ENCODE peak calls at places on chromosomes 5 and 9, in five cellular contexts. One of them, this sample, is unnamed.

GRCh38 chr9:111922324-111923013 is 25.9 kb downstream of the UGCG start:
- DNase-seq in mucosa of descending colon: no peak
- DNase-seq in colonic mucosa: no peak
- DNase-seq in HFF-Myc: no peak
- DNase-seq in uterus: no peak
- DNase-seq in this sample: no peak

GRCh38 chr5:122415481-122416120 is 103.6 kb downstream of the SNCAIP start:
- DNase-seq in mucosa of descending colon: peak; percentile 71
- DNase-seq in colonic mucosa: peak; percentile 57
- DNase-seq in HFF-Myc: peak; percentile 38
- DNase-seq in uterus: peak; percentile 70
- DNase-seq in this sample: peak; percentile 32

GRCh38 chr5:107674655-107675054 is 3.9 kb upstream of the EFNA5 start:
- DNase-seq in mucosa of descending colon: no peak
- DNase-seq in colonic mucosa: no peak
- DNase-seq in HFF-Myc: no peak
- DNase-seq in uterus: no peak
- DNase-seq in this sample: no peak

GRCh38 chr5:125196479-125197183 is 450.2 kb upstream of the ZNF608 start:
- DNase-seq in mucosa of descending colon: no peak
- DNase-seq in colonic mucosa: no peak
- DNase-seq in HFF-Myc: no peak
- DNase-seq in uterus: no peak
- DNase-seq in this sample: peak; percentile 88

GRCh38 chr9:87324613-87325194 is 173.0 kb upstream of the DAPK1 start:
- DNase-seq in mucosa of descending colon: no peak
- DNase-seq in colonic mucosa: no peak
- DNase-seq in HFF-Myc: peak; percentile 54
- DNase-seq in uterus: no peak
- DNase-seq in this sample: no peak

GRCh38 chr5:140037012-140037411 is 6.1 kb downstream of the NRG2 start:
- DNase-seq in mucosa of descending colon: no peak
- DNase-seq in colonic mucosa: no peak
- DNase-seq in HFF-Myc: no peak
- DNase-seq in uterus: no peak
- DNase-seq in this sample: no peak

GRCh38 chr9:109331353-109331752 is 10.5 kb upstream of the EPB41L4B start:
- DNase-seq in mucosa of descending colon: peak; percentile 88
- DNase-seq in colonic mucosa: peak; percentile 86
- DNase-seq in HFF-Myc: no peak
- DNase-seq in uterus: no peak
- DNase-seq in this sample: no peak

GRCh38 chr5:56116599-56117131 is 116.5 kb downstream of the ANKRD55 start:
- DNase-seq in mucosa of descending colon: no peak
- DNase-seq in colonic mucosa: no peak
- DNase-seq in HFF-Myc: no peak
- DNase-seq in uterus: no peak
- DNase-seq in this sample: no peak

GRCh38 chr9:137381501-137382443 is 41.2 kb downstream of the EXD3 start:
- DNase-seq in mucosa of descending colon: no peak
- DNase-seq in colonic mucosa: no peak
- DNase-seq in HFF-Myc: no peak
- DNase-seq in uterus: no peak
- DNase-seq in this sample: no peak

GRCh38 chr9:8734760-8735159 is 935.2 kb upstream of the DMAC1 start:
- DNase-seq in mucosa of descending colon: no peak
- DNase-seq in colonic mucosa: no peak
- DNase-seq in HFF-Myc: no peak
- DNase-seq in uterus: no peak
- DNase-seq in this sample: peak; percentile 86

GRCh38 chr9:129885018-129885669 is 49.9 kb downstream of the USP20 start:
- DNase-seq in mucosa of descending colon: peak; percentile 69
- DNase-seq in colonic mucosa: peak; percentile 68
- DNase-seq in HFF-Myc: no peak
- DNase-seq in uterus: peak; percentile 48
- DNase-seq in this sample: no peak

GRCh38 chr5:173869316-173869715 is 18.8 kb upstream of the CPEB4 start:
- DNase-seq in mucosa of descending colon: no peak
- DNase-seq in colonic mucosa: no peak
- DNase-seq in HFF-Myc: no peak
- DNase-seq in uterus: no peak
- DNase-seq in this sample: no peak

GRCh38 chr5:15746833-15747232 is 246.9 kb downstream of the FBXL7 start:
- DNase-seq in mucosa of descending colon: no peak
- DNase-seq in colonic mucosa: no peak
- DNase-seq in HFF-Myc: no peak
- DNase-seq in uterus: no peak
- DNase-seq in this sample: no peak

GRCh38 chr5:38870595-38870994 is 24.8 kb downstream of the OSMR start:
- DNase-seq in mucosa of descending colon: no peak
- DNase-seq in colonic mucosa: no peak
- DNase-seq in HFF-Myc: no peak
- DNase-seq in uterus: no peak
- DNase-seq in this sample: no peak

GRCh38 chr5:136192526-136193395 is at the start of gene SMIM32:
- DNase-seq in mucosa of descending colon: peak; percentile 71
- DNase-seq in colonic mucosa: peak; percentile 83
- DNase-seq in HFF-Myc: no peak
- DNase-seq in uterus: no peak
- DNase-seq in this sample: no peak

GRCh38 chr9:128836509-128837145 is 7.0 kb upstream of the SPOUT1 start:
- DNase-seq in mucosa of descending colon: no peak
- DNase-seq in colonic mucosa: no peak
- DNase-seq in HFF-Myc: no peak
- DNase-seq in uterus: no peak
- DNase-seq in this sample: no peak

GRCh38 chr9:105148328-105149006 is 96.0 kb upstream of the SLC44A1 start:
- DNase-seq in mucosa of descending colon: no peak
- DNase-seq in colonic mucosa: no peak
- DNase-seq in HFF-Myc: no peak
- DNase-seq in uterus: no peak
- DNase-seq in this sample: no peak

GRCh38 chr5:103114440-103114839 is 5.5 kb downstream of the GIN1 start:
- DNase-seq in mucosa of descending colon: no peak
- DNase-seq in colonic mucosa: no peak
- DNase-seq in HFF-Myc: no peak
- DNase-seq in uterus: no peak
- DNase-seq in this sample: no peak

GRCh38 chr5:118679123-118679940 is 309.0 kb downstream of the DTWD2 start:
- DNase-seq in mucosa of descending colon: no peak
- DNase-seq in colonic mucosa: no peak
- DNase-seq in HFF-Myc: no peak
- DNase-seq in uterus: no peak
- DNase-seq in this sample: no peak

GRCh38 chr5:66969963-66970362 is 226.6 kb downstream of the CD180 start:
- DNase-seq in mucosa of descending colon: no peak
- DNase-seq in colonic mucosa: no peak
- DNase-seq in HFF-Myc: no peak
- DNase-seq in uterus: no peak
- DNase-seq in this sample: no peak

GRCh38 chr9:134575103-134575816 is 66.3 kb upstream of the COL5A1 start:
- DNase-seq in mucosa of descending colon: no peak
- DNase-seq in colonic mucosa: peak; percentile 8
- DNase-seq in HFF-Myc: no peak
- DNase-seq in uterus: peak; percentile 6
- DNase-seq in this sample: no peak

GRCh38 chr9:136567651-136568287 is 21.9 kb upstream of the NOTCH1 start:
- DNase-seq in mucosa of descending colon: peak; percentile 50
- DNase-seq in colonic mucosa: no peak
- DNase-seq in HFF-Myc: peak; percentile 79
- DNase-seq in uterus: peak; percentile 84
- DNase-seq in this sample: peak; percentile 45

GRCh38 chr9:35754264-35754663 is at the start of gene MSMP:
- DNase-seq in mucosa of descending colon: no peak
- DNase-seq in colonic mucosa: no peak
- DNase-seq in HFF-Myc: no peak
- DNase-seq in uterus: no peak
- DNase-seq in this sample: no peak

GRCh38 chr9:36959681-36960574 is 74.1 kb downstream of the PAX5 start:
- DNase-seq in mucosa of descending colon: no peak
- DNase-seq in colonic mucosa: no peak
- DNase-seq in HFF-Myc: no peak
- DNase-seq in uterus: no peak
- DNase-seq in this sample: no peak

GRCh38 chr5:69234457-69235268 is at the start of gene CDK7:
- DNase-seq in mucosa of descending colon: peak; percentile 97
- DNase-seq in colonic mucosa: peak; percentile 96
- DNase-seq in HFF-Myc: peak; percentile 71
- DNase-seq in uterus: peak; percentile 90
- DNase-seq in this sample: peak; percentile 67

GRCh38 chr5:59109383-59109782 is 526.5 kb downstream of the RAB3C start:
- DNase-seq in mucosa of descending colon: no peak
- DNase-seq in colonic mucosa: no peak
- DNase-seq in HFF-Myc: no peak
- DNase-seq in uterus: no peak
- DNase-seq in this sample: no peak

GRCh38 chr5:173888473-173889135 is 455 bp downstream of the CPEB4 start:
- DNase-seq in mucosa of descending colon: peak; percentile 35
- DNase-seq in colonic mucosa: peak; percentile 37
- DNase-seq in HFF-Myc: no peak
- DNase-seq in uterus: no peak
- DNase-seq in this sample: no peak

GRCh38 chr5:55926476-55926875 is 68.3 kb downstream of the IL6ST start:
- DNase-seq in mucosa of descending colon: no peak
- DNase-seq in colonic mucosa: no peak
- DNase-seq in HFF-Myc: no peak
- DNase-seq in uterus: no peak
- DNase-seq in this sample: no peak

GRCh38 chr9:5112109-5112592 is 73.3 kb downstream of the INSL6 start:
- DNase-seq in mucosa of descending colon: no peak
- DNase-seq in colonic mucosa: no peak
- DNase-seq in HFF-Myc: no peak
- DNase-seq in uterus: no peak
- DNase-seq in this sample: no peak

GRCh38 chr9:132005896-132006295 is 73.8 kb downstream of the MED27 start:
- DNase-seq in mucosa of descending colon: no peak
- DNase-seq in colonic mucosa: no peak
- DNase-seq in HFF-Myc: no peak
- DNase-seq in uterus: no peak
- DNase-seq in this sample: no peak
- H3K4me3 ChIP-seq in mucosa of descending colon: no peak overlapping the region
- H3K4me3 ChIP-seq in colonic mucosa: no peak overlapping the region
- H3K4me3 ChIP-seq in HFF-Myc: no peak overlapping the region
- H3K4me3 ChIP-seq in uterus: no peak overlapping the region
- H3K4me3 ChIP-seq in this sample: no peak overlapping the region

DNA sequence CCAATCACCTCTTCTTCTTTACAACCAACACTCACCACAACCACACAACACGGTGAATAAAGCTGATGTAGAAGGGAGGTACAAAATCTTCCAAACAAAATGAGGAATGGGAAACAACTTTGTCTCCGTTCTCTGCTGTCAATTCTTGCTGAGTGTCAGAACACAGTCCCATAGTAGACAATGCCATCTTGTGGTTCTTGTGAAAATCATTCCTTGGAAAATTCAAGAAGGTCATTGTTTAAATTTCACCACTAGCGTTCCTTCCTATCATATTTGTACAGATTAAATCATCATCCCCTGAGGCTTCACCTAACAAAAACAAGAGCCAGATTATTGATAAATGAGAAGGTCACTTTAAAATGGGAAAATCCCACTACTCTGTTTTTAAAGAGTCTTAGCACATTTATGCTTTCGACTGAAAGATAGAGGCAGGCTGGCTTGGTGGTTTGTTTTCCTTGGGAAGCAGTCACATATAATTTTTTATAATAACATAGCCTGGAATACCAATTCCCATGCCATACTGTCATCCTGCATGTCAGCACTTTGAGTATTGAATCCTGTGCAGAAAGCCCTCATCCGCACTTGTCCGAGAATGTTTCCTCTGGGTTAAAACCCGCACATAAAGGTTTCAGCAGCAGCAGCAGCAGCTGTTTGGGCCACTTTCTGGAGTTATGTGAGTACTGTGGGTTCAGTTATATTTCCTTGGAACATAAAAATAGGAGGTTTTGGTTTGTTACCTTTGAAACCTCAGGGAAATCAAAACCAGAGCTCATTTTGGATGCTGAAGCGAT is 395.0 kb upstream of the SMARCA2 start:
- DNase-seq in mucosa of descending colon: no peak
- DNase-seq in colonic mucosa: no peak
- DNase-seq in HFF-Myc: no peak
- DNase-seq in uterus: no peak
- DNase-seq in this sample: no peak
- TF ChIP-seq CTCF in mucosa of descending colon: no peak
- TF ChIP-seq CTCF in colonic mucosa: no peak
- TF ChIP-seq CTCF in HFF-Myc: no peak
- TF ChIP-seq CTCF in uterus: no peak
- TF ChIP-seq CTCF in this sample: no peak

DNA sequence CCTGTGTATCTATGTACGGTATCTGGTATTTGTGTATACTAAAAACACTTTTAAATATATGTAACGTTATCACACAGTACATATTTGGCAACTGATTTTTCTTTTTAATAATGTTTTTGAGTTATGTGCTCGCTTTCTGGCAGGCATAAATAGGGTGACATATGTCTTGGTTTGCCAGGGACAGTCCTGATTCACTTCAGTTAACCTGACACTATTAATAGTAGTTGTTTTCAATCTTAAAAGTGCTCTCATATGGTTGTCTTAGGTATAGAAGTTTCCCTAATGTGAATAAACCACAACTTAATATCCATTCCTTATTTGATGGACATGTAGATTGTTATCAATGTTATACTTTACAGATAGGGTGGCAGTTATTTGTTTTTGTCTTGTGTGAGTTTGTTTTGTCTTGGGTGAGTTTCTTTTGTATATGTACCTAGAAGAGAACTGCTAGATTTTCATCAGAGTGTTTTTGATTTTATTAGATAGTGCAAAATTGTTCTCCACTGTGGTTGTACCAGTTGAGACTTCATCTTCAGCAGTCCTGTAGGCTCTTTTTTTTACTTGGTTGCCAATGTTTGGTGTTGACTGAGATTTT is 7.9 kb downstream of the G3BP1 start:
- DNase-seq in mucosa of descending colon: no peak
- DNase-seq in colonic mucosa: no peak
- DNase-seq in HFF-Myc: no peak
- DNase-seq in uterus: no peak
- DNase-seq in this sample: no peak
- H3K4me3 ChIP-seq in mucosa of descending colon: no peak overlapping the region
- H3K4me3 ChIP-seq in colonic mucosa: no peak overlapping the region
- H3K4me3 ChIP-seq in HFF-Myc: no peak overlapping the region
- H3K4me3 ChIP-seq in uterus: no peak overlapping the region
- H3K4me3 ChIP-seq in this sample: no peak overlapping the region

GRCh38 chr5:14741721-14742426 is 77.4 kb downstream of the OTULIN start:
- DNase-seq in mucosa of descending colon: no peak
- DNase-seq in colonic mucosa: no peak
- DNase-seq in HFF-Myc: no peak
- DNase-seq in uterus: no peak
- DNase-seq in this sample: no peak

GRCh38 chr5:14739538-14739937 is 75.0 kb downstream of the OTULIN start:
- DNase-seq in mucosa of descending colon: no peak
- DNase-seq in colonic mucosa: no peak
- DNase-seq in HFF-Myc: no peak
- DNase-seq in uterus: no peak
- DNase-seq in this sample: no peak

GRCh38 chr5:14738050-14738449 is 73.5 kb downstream of the OTULIN start:
- DNase-seq in mucosa of descending colon: no peak
- DNase-seq in colonic mucosa: no peak
- DNase-seq in HFF-Myc: no peak
- DNase-seq in uterus: no peak
- DNase-seq in this sample: no peak

GRCh38 chr5:14741131-14741530 is 76.6 kb downstream of the OTULIN start:
- DNase-seq in mucosa of descending colon: no peak
- DNase-seq in colonic mucosa: no peak
- DNase-seq in HFF-Myc: no peak
- DNase-seq in uterus: no peak
- DNase-seq in this sample: no peak

GRCh38 chr5:14739961-14740360 is 75.4 kb downstream of the OTULIN start:
- DNase-seq in mucosa of descending colon: no peak
- DNase-seq in colonic mucosa: no peak
- DNase-seq in HFF-Myc: no peak
- DNase-seq in uterus: no peak
- DNase-seq in this sample: no peak
- TF ChIP-seq CTCF in mucosa of descending colon: no peak
- TF ChIP-seq CTCF in colonic mucosa: no peak
- TF ChIP-seq CTCF in HFF-Myc: no peak
- TF ChIP-seq CTCF in uterus: no peak
- TF ChIP-seq CTCF in this sample: no peak